ENCODE peak calls at places on chromosomes 16 and 17, in six cellular contexts. One of them, this sample, is unnamed.

GRCh38 chr17:66947311-66947710 is 17.2 kb upstream of the CACNG4 start:
- DNase-seq in heart left ventricle: no peak
- DNase-seq in fibroblast of lung: no peak
- DNase-seq in uterus: no peak
- DNase-seq in spleen: peak
- DNase-seq in H9: no peak
- DNase-seq in this sample: no peak

GRCh38 chr17:50123649-50124349 is 6.2 kb downstream of the SAMD14 start:
- DNase-seq in heart left ventricle: no peak
- DNase-seq in fibroblast of lung: peak
- DNase-seq in uterus: no peak
- DNase-seq in spleen: no peak
- DNase-seq in H9: peak
- DNase-seq in this sample: no peak

GRCh38 chr17:51119415-51120356 is 982 bp downstream of the SPAG9 start:
- DNase-seq in heart left ventricle: peak
- DNase-seq in fibroblast of lung: peak
- DNase-seq in uterus: peak
- DNase-seq in spleen: peak
- DNase-seq in H9: peak
- DNase-seq in this sample: peak

GRCh38 chr17:59427425-59427921 is 96.0 kb downstream of the YPEL2 start:
- DNase-seq in heart left ventricle: peak
- DNase-seq in fibroblast of lung: peak
- DNase-seq in uterus: no peak
- DNase-seq in spleen: no peak
- DNase-seq in H9: no peak
- DNase-seq in this sample: peak

GRCh38 chr16:81143921-81144471 is 47.8 kb upstream of the GCSH start:
- DNase-seq in heart left ventricle: no peak
- DNase-seq in fibroblast of lung: no peak
- DNase-seq in uterus: no peak
- DNase-seq in spleen: no peak
- DNase-seq in H9: no peak
- DNase-seq in this sample: no peak

GRCh38 chr16:79599837-79600635 is 501 bp downstream of the MAF start:
- DNase-seq in heart left ventricle: peak
- DNase-seq in fibroblast of lung: peak
- DNase-seq in uterus: peak
- DNase-seq in spleen: peak
- DNase-seq in H9: peak
- DNase-seq in this sample: peak

GRCh38 chr16:74117798-74118197 is 178.8 kb upstream of the PSMD7 start:
- DNase-seq in heart left ventricle: no peak
- DNase-seq in fibroblast of lung: no peak
- DNase-seq in uterus: no peak
- DNase-seq in spleen: no peak
- DNase-seq in H9: no peak
- DNase-seq in this sample: no peak

GRCh38 chr16:28219283-28219682 is 7.5 kb upstream of the XPO6 start:
- DNase-seq in heart left ventricle: no peak
- DNase-seq in fibroblast of lung: no peak
- DNase-seq in uterus: no peak
- DNase-seq in spleen: no peak
- DNase-seq in H9: no peak
- DNase-seq in this sample: no peak

GRCh38 chr16:28112908-28113307 is 49.4 kb upstream of the GSG1L start:
- DNase-seq in heart left ventricle: no peak
- DNase-seq in fibroblast of lung: no peak
- DNase-seq in uterus: no peak
- DNase-seq in spleen: no peak
- DNase-seq in H9: no peak
- DNase-seq in this sample: no peak

GRCh38 chr16:77850637-77851330 is 62.4 kb downstream of the VAT1L start:
- DNase-seq in heart left ventricle: no peak
- DNase-seq in fibroblast of lung: peak
- DNase-seq in uterus: no peak
- DNase-seq in spleen: no peak
- DNase-seq in H9: no peak
- DNase-seq in this sample: no peak

GRCh38 chr17:5797447-5797846 is 213.1 kb upstream of the NLRP1 start:
- DNase-seq in heart left ventricle: no peak
- DNase-seq in fibroblast of lung: no peak
- DNase-seq in uterus: no peak
- DNase-seq in spleen: no peak
- DNase-seq in H9: no peak
- DNase-seq in this sample: no peak

GRCh38 chr17:5793899-5794298 is 209.6 kb upstream of the NLRP1 start:
- DNase-seq in heart left ventricle: no peak
- DNase-seq in fibroblast of lung: no peak
- DNase-seq in uterus: no peak
- DNase-seq in spleen: no peak
- DNase-seq in H9: peak
- DNase-seq in this sample: no peak

GRCh38 chr17:5789443-5789842 is 205.1 kb upstream of the NLRP1 start:
- DNase-seq in heart left ventricle: no peak
- DNase-seq in fibroblast of lung: peak
- DNase-seq in uterus: no peak
- DNase-seq in spleen: no peak
- DNase-seq in H9: peak
- DNase-seq in this sample: no peak

GRCh38 chr17:5794881-5795486 is 210.7 kb upstream of the NLRP1 start:
- DNase-seq in heart left ventricle: no peak
- DNase-seq in fibroblast of lung: no peak
- DNase-seq in uterus: no peak
- DNase-seq in spleen: no peak
- DNase-seq in H9: no peak
- DNase-seq in this sample: no peak

DNA sequence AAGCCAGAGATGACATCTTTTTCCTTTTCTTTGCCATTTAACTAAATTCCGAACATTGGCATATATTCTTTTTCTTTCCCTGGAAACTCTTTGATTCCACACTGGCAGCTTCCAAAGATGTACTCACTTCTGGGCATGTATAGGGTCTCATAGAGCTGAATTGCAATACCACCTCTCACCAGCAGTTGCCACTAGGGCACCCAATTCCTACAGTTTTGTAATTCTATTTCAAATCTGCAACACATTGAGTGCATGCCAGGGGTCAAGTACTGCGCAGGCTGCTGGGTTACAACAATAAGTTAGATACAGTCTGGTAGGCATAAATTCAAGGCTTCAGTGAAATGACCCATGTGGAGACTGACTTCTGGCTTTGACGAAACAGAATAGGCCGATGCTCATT is 208.8 kb upstream of the NLRP1 start:
- DNase-seq in heart left ventricle: no peak
- DNase-seq in fibroblast of lung: no peak
- DNase-seq in uterus: no peak
- DNase-seq in spleen: no peak
- DNase-seq in H9: no peak
- DNase-seq in this sample: no peak
- TF ChIP-seq CTCF in heart left ventricle: no peak
- TF ChIP-seq CTCF in fibroblast of lung: peak
- TF ChIP-seq CTCF in uterus: no peak
- TF ChIP-seq CTCF in spleen: no peak
- TF ChIP-seq CTCF in H9: peak
- TF ChIP-seq CTCF in this sample: no peak

GRCh38 chr16:67445441-67445912 is 14.6 kb downstream of the HSD11B2 start:
- DNase-seq in heart left ventricle: peak
- DNase-seq in fibroblast of lung: no peak
- DNase-seq in uterus: peak
- DNase-seq in spleen: no peak
- DNase-seq in H9: no peak
- DNase-seq in this sample: no peak
- TF ChIP-seq CTCF in heart left ventricle: peak
- TF ChIP-seq CTCF in fibroblast of lung: no peak
- TF ChIP-seq CTCF in uterus: peak
- TF ChIP-seq CTCF in spleen: no peak
- TF ChIP-seq CTCF in H9: no peak
- TF ChIP-seq CTCF in this sample: no peak

GRCh38 chr17:72587773-72588511 is 467.1 kb downstream of the SOX9 start:
- DNase-seq in heart left ventricle: no peak
- DNase-seq in fibroblast of lung: peak
- DNase-seq in uterus: no peak
- DNase-seq in spleen: no peak
- DNase-seq in H9: no peak
- DNase-seq in this sample: no peak
- TF ChIP-seq CTCF in heart left ventricle: no peak
- TF ChIP-seq CTCF in fibroblast of lung: peak
- TF ChIP-seq CTCF in uterus: no peak
- TF ChIP-seq CTCF in spleen: no peak
- TF ChIP-seq CTCF in H9: no peak
- TF ChIP-seq CTCF in this sample: no peak

GRCh38 chr17:7258731-7259554 is 3.3 kb downstream of the CLDN7 start:
- DNase-seq in heart left ventricle: no peak
- DNase-seq in fibroblast of lung: peak
- DNase-seq in uterus: no peak
- DNase-seq in spleen: no peak
- DNase-seq in H9: no peak
- DNase-seq in this sample: no peak

GRCh38 chr17:7261377-7262191 is 694 bp downstream of the CLDN7 start:
- DNase-seq in heart left ventricle: no peak
- DNase-seq in fibroblast of lung: no peak
- DNase-seq in uterus: no peak
- DNase-seq in spleen: peak
- DNase-seq in H9: no peak
- DNase-seq in this sample: peak

GRCh38 chr17:7259555-7259889 is 2.8 kb downstream of the CLDN7 start:
- DNase-seq in heart left ventricle: no peak
- DNase-seq in fibroblast of lung: no peak
- DNase-seq in uterus: no peak
- DNase-seq in spleen: no peak
- DNase-seq in H9: no peak
- DNase-seq in this sample: no peak

GRCh38 chr17:7260601-7261376 is 1.5 kb downstream of the CLDN7 start:
- DNase-seq in heart left ventricle: no peak
- DNase-seq in fibroblast of lung: no peak
- DNase-seq in uterus: no peak
- DNase-seq in spleen: peak
- DNase-seq in H9: peak
- DNase-seq in this sample: peak

DNA sequence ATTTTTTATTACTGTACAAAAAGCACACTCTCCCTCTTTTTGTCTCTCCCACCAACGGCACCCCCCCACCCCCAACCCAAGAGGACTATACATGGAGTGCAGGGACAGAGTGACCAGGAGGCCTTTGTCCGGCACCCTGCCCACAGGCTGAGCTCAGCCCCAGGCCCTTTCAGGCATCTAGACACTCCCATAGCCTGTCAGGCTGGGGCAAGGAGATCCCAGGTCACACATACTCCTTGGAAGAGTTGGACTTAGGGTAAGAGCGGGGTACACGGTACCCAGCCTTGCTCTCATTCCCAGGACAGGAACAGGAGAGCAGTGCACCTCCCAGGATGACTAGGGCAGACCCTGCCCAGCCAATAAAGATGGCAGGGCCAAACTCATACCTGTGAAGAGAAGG is 2.1 kb downstream of the CLDN7 start:
- DNase-seq in heart left ventricle: no peak
- DNase-seq in fibroblast of lung: no peak
- DNase-seq in uterus: no peak
- DNase-seq in spleen: no peak
- DNase-seq in H9: no peak
- DNase-seq in this sample: no peak
- TF ChIP-seq CTCF in heart left ventricle: no peak
- TF ChIP-seq CTCF in fibroblast of lung: no peak
- TF ChIP-seq CTCF in uterus: no peak
- TF ChIP-seq CTCF in spleen: no peak
- TF ChIP-seq CTCF in H9: no peak
- TF ChIP-seq CTCF in this sample: no peak

DNA sequence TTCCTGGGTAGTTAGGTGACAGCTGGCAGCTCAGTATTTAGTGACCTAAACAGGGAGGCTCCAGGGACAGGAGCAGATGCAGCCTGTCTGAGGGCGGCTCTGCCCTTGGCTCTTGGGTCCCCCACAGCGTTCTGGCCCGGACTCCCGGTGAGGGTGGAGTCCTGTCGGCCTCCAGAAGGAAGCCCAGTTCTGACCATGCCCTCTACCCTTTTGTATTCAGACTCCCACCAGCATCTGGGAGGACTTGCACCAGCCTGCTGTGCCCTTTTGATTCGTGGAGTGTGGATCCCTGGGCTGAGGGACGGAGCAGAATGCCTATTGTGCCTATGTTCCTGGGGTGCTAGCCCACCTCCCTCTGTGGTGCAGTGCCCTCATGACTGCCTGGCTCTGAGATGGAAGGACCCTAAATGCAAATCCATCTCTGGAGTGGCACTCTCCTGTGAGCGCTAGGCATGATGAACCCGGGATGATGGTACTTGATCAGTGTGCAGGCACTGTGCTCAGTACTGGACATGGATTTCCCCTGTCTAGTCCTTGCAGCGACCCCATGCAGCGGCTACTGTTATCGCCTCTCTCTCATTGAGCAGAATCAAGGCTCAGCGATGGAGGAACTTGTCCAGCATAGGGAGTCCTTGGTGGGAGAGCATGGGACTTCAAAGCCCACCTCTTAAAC is 123.1 kb downstream of the SNX29 start:
- DNase-seq in heart left ventricle: no peak
- DNase-seq in fibroblast of lung: no peak
- DNase-seq in uterus: no peak
- DNase-seq in spleen: peak
- DNase-seq in H9: no peak
- DNase-seq in this sample: no peak
- TF ChIP-seq CTCF in heart left ventricle: no peak
- TF ChIP-seq CTCF in fibroblast of lung: no peak
- TF ChIP-seq CTCF in uterus: no peak
- TF ChIP-seq CTCF in spleen: no peak
- TF ChIP-seq CTCF in H9: no peak
- TF ChIP-seq CTCF in this sample: no peak